ENCODE peak calls at places on chromosomes 6 and 20, in four cellular contexts. B, O, A and T are unnamed samples.

GRCh38 chr20:22556565-22557056 is 27.8 kb downstream of the FOXA2 start:
- DNase-seq in A (no peak), B (no peak), O (no peak), T (no peak)

GRCh38 chr20:53990768-53991472 is 79.5 kb downstream of the BCAS1 start:
- DNase-seq in A (no peak), O (no peak), B (no peak), T (no peak)

GRCh38 chr6:105136433-105137350 is 43.1 kb downstream of the POPDC3 start:
- DNase-seq in O (no peak), B (peak), A (peak), T (peak)

GRCh38 chr6:136050475-136050874 is 199.0 kb downstream of the PDE7B start:
- DNase-seq in O (no peak), B (no peak), A (no peak), T (no peak)

GRCh38 chr6:3981917-3982316 is 97.0 kb downstream of the FAM217A start:
- DNase-seq in O (no peak), B (no peak), A (no peak), T (no peak)

GRCh38 chr6:4413073-4413472 is 277.7 kb upstream of the ECI2 start:
- DNase-seq in B (no peak), O (no peak), A (no peak), T (no peak)

GRCh38 chr6:156471000-156471399 is 306.2 kb upstream of the ARID1B start:
- DNase-seq in O (no peak), B (no peak), A (no peak), T (no peak)

GRCh38 chr6:42974919-42975505 is 4.0 kb downstream of the PEX6 start:
- DNase-seq in B (no peak), O (no peak), A (no peak), T (no peak)

GRCh38 chr20:32964575-32964974 is 39.7 kb downstream of the SUN5 start:
- DNase-seq in B (no peak), A (no peak), O (no peak), T (no peak)

GRCh38 chr6:4564746-4565145 is 211.5 kb upstream of the CDYL start:
- DNase-seq in B (no peak), O (no peak), A (no peak), T (no peak)

GRCh38 chr6:43715056-43715788 is 27.6 kb upstream of the MRPS18A start:
- DNase-seq in B (no peak), A (no peak), O (no peak), T (no peak)

GRCh38 chr20:35007891-35008290 is 52.2 kb downstream of the MYH7B start:
- DNase-seq in A (no peak), O (no peak), B (no peak), T (peak)

GRCh38 chr6:41638002-41638800 is at the start of gene MDFI:
- DNase-seq in A (no peak), O (no peak), B (peak), T (peak)

GRCh38 chr20:24629668-24630067 is 160.2 kb downstream of the SYNDIG1 start:
- DNase-seq in B (no peak), A (no peak), O (no peak), T (peak)

GRCh38 chr6:138685257-138685656 is 88.3 kb upstream of the CCDC28A start:
- DNase-seq in B (no peak), A (no peak), O (no peak), T (no peak)

GRCh38 chr6:3808759-3809514 is 40.2 kb upstream of the FAM50B start:
- DNase-seq in O (peak), B (no peak), A (no peak), T (no peak)

GRCh38 chr6:36550473-36551000 is 3.3 kb upstream of the STK38 start:
- DNase-seq in B (no peak), A (no peak), O (no peak), T (no peak)

GRCh38 chr6:7087066-7087465 is 20.7 kb upstream of the RREB1 start:
- DNase-seq in B (no peak), O (no peak), A (no peak), T (no peak)

GRCh38 chr6:44696686-44697085 is 309.2 kb downstream of the CDC5L start:
- DNase-seq in B (no peak), O (no peak), A (no peak), T (peak)

GRCh38 chr20:56909918-56910714 is 281.0 kb downstream of the TFAP2C start:
- DNase-seq in O (no peak), A (no peak), B (no peak), T (no peak)

DNA sequence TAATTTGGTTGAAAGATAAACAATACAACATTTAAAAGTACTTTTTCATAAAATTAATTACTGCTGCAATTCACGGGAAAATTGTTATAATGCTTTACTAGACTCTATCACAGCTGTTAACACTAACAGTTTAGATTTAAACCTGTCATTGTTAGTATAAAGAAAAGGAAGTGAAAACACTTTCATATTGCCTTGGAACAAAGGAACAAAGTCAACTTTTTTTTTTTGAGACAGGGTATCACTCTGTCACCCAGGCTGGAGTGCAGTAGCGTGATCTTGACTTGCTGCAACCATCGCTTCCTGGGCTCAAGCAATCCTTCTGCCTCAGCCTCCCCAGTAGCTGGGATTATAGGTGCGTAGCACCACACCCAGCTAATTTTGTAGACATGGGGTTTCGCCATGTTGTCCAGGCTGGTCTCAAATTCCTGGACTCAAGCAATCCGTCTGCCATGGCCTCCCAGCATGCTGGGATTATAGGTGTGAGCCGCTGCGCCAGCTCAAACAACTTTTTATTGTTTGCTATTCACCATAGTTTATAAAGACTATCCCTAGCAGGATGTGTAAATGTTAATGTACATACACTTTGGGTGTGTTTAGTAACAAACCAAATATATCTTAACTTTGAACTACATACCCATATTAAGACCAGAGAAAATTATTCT is 22.1 kb downstream of the SLC35A1 start:
- DNase-seq in O (no peak), B (no peak), A (no peak), T (no peak)
- TF ChIP-seq FOXJ3 in O (no peak), B (no peak), A (no peak), T (no peak)

DNA sequence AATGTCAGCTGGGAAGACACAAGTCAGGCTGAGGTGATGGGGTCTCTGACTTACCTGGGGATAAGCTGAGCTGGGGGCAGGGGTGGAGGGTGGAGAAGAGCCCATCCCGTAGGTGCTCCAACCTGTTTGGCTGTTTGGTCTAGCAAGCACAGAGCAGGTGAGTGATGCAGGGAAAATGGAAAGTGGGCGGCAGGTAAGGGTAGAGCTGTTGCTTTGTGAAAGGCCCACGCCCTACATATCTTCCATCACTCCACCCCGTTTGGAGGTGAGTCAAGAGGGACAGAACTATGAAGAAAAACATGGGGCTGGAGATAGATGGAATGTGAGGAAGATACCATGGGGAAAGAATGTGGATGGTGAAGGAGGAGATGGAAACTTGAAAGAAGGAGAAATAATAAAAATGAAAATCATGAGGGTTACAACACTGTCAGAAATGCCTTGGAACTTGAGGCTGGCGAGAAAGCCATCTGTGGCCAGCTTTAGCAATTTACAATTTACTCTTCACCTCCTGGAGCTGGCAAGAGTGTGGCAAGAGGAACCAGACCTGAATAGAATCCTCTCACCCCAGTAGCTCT is 1.3 kb downstream of the LY6G6C start:
- DNase-seq in B (no peak), O (no peak), A (no peak), T (no peak)
- TF ChIP-seq FOXJ3 in B (no peak), O (no peak), A (no peak), T (no peak)

GRCh38 chr6:27208042-27208441 is 39.5 kb upstream of the PRSS16 start:
- DNase-seq in B (no peak), A (no peak), O (no peak), T (no peak)

GRCh38 chr6:27206806-27207205 is 40.7 kb upstream of the PRSS16 start:
- DNase-seq in A (no peak), O (no peak), B (no peak), T (no peak)

GRCh38 chr6:27209659-27210269 is 37.7 kb upstream of the PRSS16 start:
- DNase-seq in O (no peak), A (peak), B (peak), T (no peak)

GRCh38 chr6:27209167-27209566 is 38.3 kb upstream of the PRSS16 start:
- DNase-seq in B (no peak), A (no peak), O (no peak), T (no peak)

DNA sequence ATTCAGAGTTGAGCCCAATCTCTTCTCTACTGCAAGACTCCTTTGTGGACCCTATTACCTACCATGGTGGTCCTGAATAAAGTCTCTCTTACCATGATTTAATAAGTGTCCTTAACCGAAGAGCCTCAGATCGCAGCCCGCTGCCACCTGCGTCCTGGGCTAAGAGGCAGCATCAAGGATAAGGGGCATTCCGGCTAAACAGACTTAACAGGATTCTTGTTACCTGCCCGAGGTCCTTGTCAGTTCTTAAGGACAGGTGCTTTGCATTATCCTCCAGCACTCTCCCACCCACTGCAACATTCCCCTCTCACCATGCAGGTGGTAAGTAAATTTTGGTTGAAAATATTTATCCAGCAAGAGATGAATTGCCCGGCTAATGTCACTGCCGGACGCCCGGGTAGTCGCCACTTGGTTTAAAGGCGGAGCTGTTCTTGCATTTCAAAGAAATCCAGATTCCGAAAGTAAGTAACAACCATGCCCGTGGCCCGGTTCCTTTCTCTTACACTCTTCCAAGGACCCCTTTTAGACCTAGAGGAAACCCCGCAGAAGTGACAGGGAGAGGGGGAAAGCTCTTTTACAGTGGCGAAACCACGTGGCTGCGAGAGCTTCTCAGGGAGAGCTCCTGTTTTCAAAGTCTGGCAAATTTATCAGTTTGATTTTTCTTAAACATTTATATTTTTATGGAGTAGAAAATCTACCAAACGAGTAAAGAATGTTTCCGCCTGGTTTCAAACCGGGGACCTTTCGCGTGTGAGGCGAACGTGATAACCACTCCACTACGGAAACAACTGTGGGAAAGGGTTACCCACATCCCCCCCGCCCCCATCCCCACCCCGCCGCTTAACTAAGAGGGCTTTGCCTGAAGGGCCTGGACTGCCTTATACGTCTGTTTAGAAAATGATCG is 41.9 kb upstream of the PRSS16 start:
- DNase-seq in B (peak), O (no peak), A (peak), T (peak)
- TF ChIP-seq FOXJ3 in B (no peak), O (no peak), A (no peak), T (no peak)

GRCh38 chr6:39821739-39822532 is 29.8 kb downstream of the DAAM2 start:
- DNase-seq in A (no peak), O (no peak), B (no peak), T (no peak)

GRCh38 chr6:39819676-39820075 is 27.5 kb downstream of the DAAM2 start:
- DNase-seq in B (no peak), O (no peak), A (no peak), T (no peak)

GRCh38 chr6:39821014-39821738 is 29.0 kb downstream of the DAAM2 start:
- DNase-seq in B (no peak), A (no peak), O (no peak), T (no peak)

GRCh38 chr6:39819226-39819625 is 27.1 kb downstream of the DAAM2 start:
- DNase-seq in O (no peak), A (no peak), B (no peak), T (no peak)

GRCh38 chr6:39820553-39820952 is 28.4 kb downstream of the DAAM2 start:
- DNase-seq in B (no peak), O (no peak), A (no peak), T (no peak)
- TF ChIP-seq FOXJ3 in B (no peak), O (no peak), A (no peak), T (no peak)